ENCODE peak calls at places on chromosomes 2 and 18, in six cellular contexts. U, O, I, S, P and G are unnamed samples.

GRCh38 chr2:204492417-204492816 is 52.9 kb upstream of the PARD3B start:
- DNase-seq in U (no peak), O (no peak), I (no peak), S (no peak), P (no peak), G (no peak)

GRCh38 chr18:51330148-51330547 is 132.7 kb upstream of the MEX3C start:
- DNase-seq in U (peak), O (no peak), I (no peak), S (no peak), P (no peak), G (no peak)

GRCh38 chr2:228875152-228875875 is 395.8 kb downstream of the PID1 start:
- DNase-seq in U (peak), O (no peak), I (no peak), S (no peak), P (no peak), G (no peak)

GRCh38 chr2:129819855-129820254 is 159.6 kb upstream of the RAB6C start:
- DNase-seq in U (no peak), O (no peak), I (no peak), S (no peak), P (no peak), G (no peak)

GRCh38 chr2:54677476-54678265 is 45.8 kb upstream of the EML6 start:
- DNase-seq in U (no peak), O (no peak), I (no peak), S (no peak), P (no peak), G (no peak)

GRCh38 chr2:17171446-17172049 is 346.7 kb downstream of the RAD51AP2 start:
- DNase-seq in U (peak), O (peak), I (peak), S (peak), P (no peak), G (no peak)

GRCh38 chr2:79611448-79612016 is 98.7 kb downstream of the CTNNA2 start:
- DNase-seq in U (no peak), O (no peak), I (no peak), S (no peak), P (no peak), G (no peak)

GRCh38 chr18:75087119-75088020 is 121.6 kb downstream of the PTGR3 start:
- DNase-seq in U (no peak), O (no peak), I (no peak), S (no peak), P (no peak), G (no peak)

DNA sequence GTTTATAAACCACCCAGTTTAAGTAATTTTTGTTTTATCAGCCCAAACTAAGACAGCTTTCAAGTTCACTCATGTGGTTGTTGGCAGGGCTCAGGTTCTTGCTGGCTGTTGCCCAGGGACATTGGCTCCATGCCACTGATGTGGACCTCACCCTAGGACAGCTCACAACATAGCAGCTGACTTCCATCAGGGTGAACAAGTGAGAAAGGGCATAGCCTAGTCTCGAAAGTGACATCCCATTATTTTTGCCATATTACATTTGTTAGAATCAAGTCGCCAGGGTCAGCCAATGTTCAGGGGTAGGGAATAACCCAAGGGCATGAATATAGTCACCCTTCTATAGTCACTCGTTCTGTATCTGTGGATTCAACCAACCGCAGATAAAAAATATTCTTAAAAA is 10.7 kb upstream of the CWC22 start:
- DNase-seq in U (peak), O (no peak), I (no peak), S (no peak), P (no peak), G (no peak)
- H3K27ac ChIP-seq in U (no peak), O (no peak), I (no peak), S (no peak), P (no peak), G (no peak)

DNA sequence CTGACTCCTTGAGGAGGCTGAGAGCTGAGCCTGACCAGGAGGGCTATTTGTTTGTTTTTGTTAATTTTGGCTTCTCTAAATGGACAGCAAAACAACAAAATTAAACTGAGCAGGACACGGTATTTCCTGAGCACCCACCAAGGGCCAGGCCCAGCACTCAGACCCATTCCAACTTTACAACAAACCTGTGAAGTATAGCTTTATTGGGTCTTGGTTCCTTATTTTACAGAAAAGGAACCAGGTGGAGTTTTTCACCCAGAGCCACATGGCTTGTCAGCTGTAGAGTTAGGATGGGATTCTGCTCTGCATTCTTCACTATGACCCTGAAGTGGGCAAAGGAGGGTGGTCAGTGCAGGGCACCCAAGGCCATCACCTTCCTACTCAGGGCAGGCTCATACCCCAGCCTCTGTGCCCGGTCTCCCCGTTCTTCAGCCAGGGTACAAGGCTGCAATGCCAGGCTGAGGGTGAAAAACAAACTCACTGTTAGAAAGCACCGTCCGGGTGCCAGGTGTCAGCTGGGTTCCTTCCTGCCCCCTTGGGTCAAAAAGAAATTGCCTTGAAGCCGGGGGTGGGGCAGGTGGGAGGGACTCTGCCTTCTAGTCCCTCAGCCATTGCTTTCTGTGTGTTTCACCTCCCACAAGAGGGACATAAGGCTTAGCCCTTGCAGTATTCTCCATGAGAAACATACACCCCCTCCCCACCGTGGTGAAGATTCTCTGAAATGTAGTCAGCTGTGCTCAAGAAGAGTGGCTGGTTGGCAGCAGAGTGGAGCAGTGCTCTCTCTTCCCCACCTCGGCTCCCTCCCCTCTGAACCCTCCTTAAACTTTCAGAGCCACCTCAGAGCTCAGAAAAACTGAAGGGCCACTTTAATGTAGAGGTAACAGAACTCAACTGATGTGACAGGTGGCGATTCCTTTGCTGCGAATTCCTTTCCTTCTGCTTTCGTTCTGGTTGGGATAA is 2.2 kb downstream of the PSD4 start:
- DNase-seq in U (no peak), O (no peak), I (no peak), S (no peak), P (peak), G (no peak)
- H3K4me3 ChIP-seq in U (no peak), O (no peak), I (no peak), S (no peak), P (no peak), G (no peak)

GRCh38 chr2:38407111-38407682 is 30.1 kb upstream of the ATL2 start:
- DNase-seq in U (no peak), O (no peak), I (peak), S (no peak), P (no peak), G (no peak)
- H3K27ac ChIP-seq in U (no peak), O (no peak), I (peak), S (no peak), P (peak), G (no peak)

GRCh38 chr2:144515425-144515693 is 4.6 kb downstream of the ZEB2 start:
- DNase-seq in U (no peak), O (no peak), I (no peak), S (no peak), P (no peak), G (no peak)
- H3K4me3 ChIP-seq in U (peak), O (no peak), I (peak), S (peak), P (no peak), G (peak)